ENCODE peak calls at places on chromosomes 16 and 17, in nine cellular contexts. D is HFFc6, U is upper lobe of right lung, L is GM12865, O is neural progenitor cell, V is neural crest cell, P is foreskin fibroblast, Y is retinal pigment epithelial cell, W is heart right ventricle. B is an unnamed sample.

GRCh38 chr17:40820228-40820838 is 2.1 kb downstream of the KRT10 start:
- DNase-seq in D (no peak), U (no peak), L (peak), O (no peak), V (no peak), P (no peak), Y (no peak), W (no peak), B (no peak)

GRCh38 chr17:77571562-77571981 is 386.9 kb upstream of the TNRC6C start:
- DNase-seq in D (no peak), U (peak), L (no peak), O (no peak), V (no peak), P (peak), Y (no peak), W (no peak), B (no peak)

GRCh38 chr17:15255713-15256454 is 9.2 kb downstream of the PMP22 start:
- DNase-seq in D (peak), U (no peak), L (no peak), O (no peak), V (no peak), P (peak), Y (no peak), W (no peak), B (no peak)

GRCh38 chr17:31629696-31630470 is 229.2 kb downstream of the COPRS start:
- DNase-seq in D (peak), U (no peak), L (no peak), O (no peak), V (no peak), P (peak), Y (no peak), W (no peak), B (no peak)

GRCh38 chr16:58339452-58339938 is 44.7 kb upstream of the PRSS54 start:
- DNase-seq in D (peak), U (no peak), L (no peak), O (peak), V (no peak), P (peak), Y (no peak), W (peak), B (no peak)

GRCh38 chr17:496761-497586 is 144.4 kb upstream of the RPH3AL start:
- DNase-seq in D (peak), U (no peak), L (peak), O (no peak), V (no peak), P (peak), Y (no peak), W (no peak), B (no peak)

GRCh38 chr17:76707985-76708807 is 2.6 kb downstream of the MXRA7 start:
- DNase-seq in D (no peak), U (no peak), L (no peak), O (peak), V (peak), P (no peak), Y (no peak), W (no peak), B (peak)

GRCh38 chr17:80545499-80545826 is 825 bp downstream of the RPTOR start:
- DNase-seq in D (no peak), U (no peak), L (peak), O (no peak), V (no peak), P (peak), Y (no peak), W (no peak), B (no peak)

GRCh38 chr16:69932691-69933392 is 18.3 kb upstream of the CLEC18A start:
- DNase-seq in D (no peak), U (no peak), L (no peak), O (no peak), V (no peak), P (no peak), Y (no peak), W (no peak), B (no peak)

GRCh38 chr16:67277999-67278772 is 1.1 kb upstream of the PLEKHG4 start:
- DNase-seq in D (peak), U (no peak), L (no peak), O (no peak), V (no peak), P (peak), Y (no peak), W (no peak), B (no peak)

GRCh38 chr17:64496786-64497564 is at the start of gene POLG2:
- DNase-seq in D (peak), U (peak), L (peak), O (peak), V (peak), P (peak), Y (peak), W (peak), B (peak)

GRCh38 chr17:70100983-70101382 is 26.0 kb downstream of the KCNJ16 start:
- DNase-seq in D (no peak), U (no peak), L (no peak), O (no peak), V (no peak), P (peak), Y (no peak), W (no peak), B (no peak)

GRCh38 chr17:21096874-21097273 is 29.9 kb upstream of the DHRS7B start:
- DNase-seq in D (no peak), U (no peak), L (peak), O (no peak), V (no peak), P (no peak), Y (no peak), W (no peak), B (no peak)

GRCh38 chr17:73628642-73629552 is 15.3 kb downstream of the SDK2 start:
- DNase-seq in D (no peak), U (peak), L (no peak), O (no peak), V (no peak), P (no peak), Y (no peak), W (no peak), B (no peak)

GRCh38 chr16:918741-919657 is 51.8 kb downstream of the LMF1 start:
- DNase-seq in D (no peak), U (no peak), L (no peak), O (no peak), V (no peak), P (no peak), Y (no peak), W (no peak), B (no peak)

GRCh38 chr17:27593857-27594255 is 37.1 kb upstream of the LGALS9 start:
- DNase-seq in D (no peak), U (no peak), L (no peak), O (no peak), V (no peak), P (no peak), Y (no peak), W (no peak), B (no peak)

GRCh38 chr16:56916571-56917403 is 15.2 kb upstream of the HERPUD1 start:
- DNase-seq in D (no peak), U (no peak), L (peak), O (no peak), V (no peak), P (no peak), Y (no peak), W (no peak), B (no peak)

GRCh38 chr17:16297367-16298139 is 55.7 kb downstream of the CENPV start:
- DNase-seq in D (no peak), U (no peak), L (no peak), O (peak), V (no peak), P (no peak), Y (no peak), W (no peak), B (no peak)

GRCh38 chr16:58086381-58087208 is 42.6 kb downstream of the CFAP20 start:
- DNase-seq in D (no peak), U (no peak), L (no peak), O (no peak), V (no peak), P (no peak), Y (no peak), W (no peak), B (no peak)

GRCh38 chr17:6366144-6366755 is 68.7 kb downstream of the AIPL1 start:
- DNase-seq in D (peak), U (no peak), L (no peak), O (no peak), V (no peak), P (peak), Y (no peak), W (no peak), B (peak)

GRCh38 chr16:74480150-74481029 is 59.1 kb upstream of the CLEC18B start:
- DNase-seq in D (peak), U (no peak), L (no peak), O (peak), V (no peak), P (peak), Y (peak), W (peak), B (peak)

GRCh38 chr16:57377080-57377841 is 5.0 kb downstream of the CX3CL1 start:
- DNase-seq in D (no peak), U (no peak), L (peak), O (no peak), V (no peak), P (no peak), Y (no peak), W (no peak), B (no peak)

GRCh38 chr16:78310990-78311561 is 211.6 kb downstream of the WWOX start:
- DNase-seq in D (no peak), U (no peak), L (no peak), O (peak), V (no peak), P (no peak), Y (no peak), W (no peak), B (peak)

GRCh38 chr16:71952818-71953217 is 47.4 kb downstream of the PKD1L3 start:
- DNase-seq in D (no peak), U (no peak), L (no peak), O (no peak), V (no peak), P (no peak), Y (no peak), W (no peak), B (no peak)

GRCh38 chr17:72121164-72122001 is 563 bp downstream of the SOX9 start:
- DNase-seq in D (peak), U (peak), L (peak), O (peak), V (peak), P (peak), Y (no peak), W (peak), B (peak)

GRCh38 chr16:81645303-81645702 is 133.8 kb upstream of the PLCG2 start:
- DNase-seq in D (peak), U (no peak), L (no peak), O (peak), V (no peak), P (peak), Y (peak), W (peak), B (no peak)

GRCh38 chr16:82945420-82946096 is 318.8 kb downstream of the CDH13 start:
- DNase-seq in D (no peak), U (no peak), L (no peak), O (no peak), V (no peak), P (no peak), Y (no peak), W (no peak), B (no peak)

GRCh38 chr17:40018211-40019121 is 3.2 kb downstream of the CSF3 start:
- DNase-seq in D (no peak), U (no peak), L (no peak), O (peak), V (no peak), P (peak), Y (no peak), W (peak), B (peak)

GRCh38 chr17:17940451-17940911 is 31.7 kb downstream of the TOM1L2 start:
- DNase-seq in D (peak), U (no peak), L (no peak), O (no peak), V (no peak), P (peak), Y (peak), W (no peak), B (no peak)

GRCh38 chr16:48098472-48098871 is 57.3 kb downstream of the ABCC12 start:
- DNase-seq in D (peak), U (no peak), L (no peak), O (no peak), V (no peak), P (no peak), Y (peak), W (no peak), B (no peak)

GRCh38 chr17:61168506-61168905 is 231.1 kb upstream of the TBX2 start:
- DNase-seq in D (no peak), U (no peak), L (peak), O (no peak), V (no peak), P (peak), Y (peak), W (no peak), B (no peak)

GRCh38 chr16:88701541-88702363 is 4.5 kb downstream of the RNF166 start:
- DNase-seq in D (no peak), U (no peak), L (no peak), O (no peak), V (no peak), P (no peak), Y (no peak), W (peak), B (no peak)

GRCh38 chr17:34114174-34114573 is 140.9 kb upstream of the CCL2 start:
- DNase-seq in D (no peak), U (no peak), L (no peak), O (no peak), V (no peak), P (no peak), Y (no peak), W (no peak), B (no peak)

GRCh38 chr16:86195863-86196630 is 297.1 kb downstream of the IRF8 start:
- DNase-seq in D (no peak), U (no peak), L (no peak), O (peak), V (peak), P (no peak), Y (no peak), W (no peak), B (peak)

GRCh38 chr16:50302472-50303005 is 36.2 kb downstream of the ADCY7 start:
- DNase-seq in D (no peak), U (peak), L (no peak), O (no peak), V (no peak), P (no peak), Y (no peak), W (no peak), B (no peak)

GRCh38 chr17:31579265-31579664 is 187.8 kb downstream of the RAB11FIP4 start:
- DNase-seq in D (peak), U (no peak), L (no peak), O (no peak), V (no peak), P (peak), Y (no peak), W (no peak), B (no peak)

GRCh38 chr17:59373879-59374495 is 42.5 kb downstream of the YPEL2 start:
- DNase-seq in D (peak), U (no peak), L (no peak), O (no peak), V (no peak), P (peak), Y (no peak), W (peak), B (no peak)

GRCh38 chr17:8209909-8210760 is at the start of gene AURKB:
- DNase-seq in D (peak), U (peak), L (peak), O (peak), V (peak), P (peak), Y (no peak), W (peak), B (peak)

GRCh38 chr17:8799001-8799850 is at the start of gene MFSD6L:
- DNase-seq in D (no peak), U (peak), L (peak), O (peak), V (no peak), P (no peak), Y (no peak), W (no peak), B (peak)

GRCh38 chr17:65013613-65014391 is 42.7 kb downstream of the GNA13 start:
- DNase-seq in D (peak), U (no peak), L (peak), O (no peak), V (no peak), P (peak), Y (peak), W (no peak), B (no peak)

GRCh38 chr17:81871387-81872120 is 417 bp upstream of the ARHGDIA start:
- DNase-seq in D (peak), U (peak), L (peak), O (peak), V (peak), P (peak), Y (no peak), W (peak), B (peak)
- TF ChIP-seq CTCF in D (peak), U (peak), L (peak), O (peak), V (peak), P (peak), Y (no peak), W (peak), B (no peak)

GRCh38 chr16:55875273-55875672 is at the start of gene CES5A:
- DNase-seq in D (no peak), U (no peak), L (no peak), O (no peak), V (no peak), P (no peak), Y (no peak), W (no peak), B (no peak)
- TF ChIP-seq CTCF in D (no peak), U (no peak), L (no peak), O (no peak), V (no peak), P (no peak), Y (no peak), W (no peak), B (no peak)

GRCh38 chr17:75652341-75652740 is 14.6 kb downstream of the RECQL5 start:
- DNase-seq in D (no peak), U (peak), L (no peak), O (no peak), V (no peak), P (no peak), Y (no peak), W (no peak), B (no peak)

GRCh38 chr17:75658237-75658636 is 8.7 kb downstream of the RECQL5 start:
- DNase-seq in D (no peak), U (peak), L (no peak), O (no peak), V (no peak), P (no peak), Y (no peak), W (no peak), B (no peak)

GRCh38 chr17:75650874-75651273 is 16.1 kb downstream of the RECQL5 start:
- DNase-seq in D (no peak), U (peak), L (no peak), O (no peak), V (no peak), P (no peak), Y (no peak), W (no peak), B (no peak)

GRCh38 chr17:75652934-75653549 is 13.9 kb downstream of the RECQL5 start:
- DNase-seq in D (no peak), U (peak), L (peak), O (peak), V (peak), P (peak), Y (no peak), W (no peak), B (peak)

DNA sequence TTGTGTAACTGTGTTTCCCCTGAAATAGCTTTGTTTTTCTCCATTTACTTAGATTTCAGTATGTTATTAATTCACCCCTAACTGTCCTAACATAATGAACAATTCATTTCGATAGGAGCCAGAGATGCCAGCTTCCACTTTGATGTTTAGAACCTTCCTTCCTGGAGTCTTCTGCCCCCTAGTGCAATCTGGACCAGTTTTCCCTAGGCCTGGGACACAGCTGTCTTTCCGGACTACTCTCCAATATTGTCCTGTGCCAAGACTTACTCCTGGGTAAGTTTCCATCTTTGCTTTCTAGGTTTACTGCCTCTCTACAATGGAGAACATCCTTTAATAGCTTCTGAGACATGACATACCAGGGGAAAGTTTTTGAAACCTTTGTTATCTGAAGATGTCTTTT is 12.8 kb downstream of the RECQL5 start:
- DNase-seq in D (no peak), U (no peak), L (no peak), O (no peak), V (no peak), P (peak), Y (no peak), W (no peak), B (no peak)
- TF ChIP-seq CTCF in D (peak), U (no peak), L (no peak), O (no peak), V (peak), P (no peak), Y (no peak), W (no peak), B (no peak)

DNA sequence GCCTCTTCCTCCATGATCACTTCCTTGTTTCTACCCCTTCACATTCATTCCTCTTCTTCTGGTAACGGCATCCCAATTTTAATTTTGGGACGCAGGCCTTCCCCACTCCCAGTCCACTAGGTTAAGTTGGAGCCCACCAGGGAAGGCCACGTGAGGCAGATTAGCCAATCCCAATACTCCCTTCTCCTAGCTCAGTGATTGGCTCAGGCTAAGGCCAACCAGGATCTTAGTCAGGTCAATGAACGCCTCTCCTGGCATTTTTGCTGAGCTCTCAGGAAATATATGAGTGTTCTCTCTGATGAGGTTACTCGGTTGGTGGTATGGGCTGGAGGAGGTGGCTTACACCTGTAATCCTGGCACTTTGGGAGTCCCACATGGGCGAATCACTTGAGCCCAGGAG is 15.4 kb downstream of the SEZ6L2 start:
- DNase-seq in D (no peak), U (no peak), L (no peak), O (no peak), V (no peak), P (no peak), Y (no peak), W (no peak), B (no peak)
- TF ChIP-seq CTCF in D (no peak), U (no peak), L (no peak), O (no peak), V (no peak), P (no peak), Y (no peak), W (no peak), B (no peak)

DNA sequence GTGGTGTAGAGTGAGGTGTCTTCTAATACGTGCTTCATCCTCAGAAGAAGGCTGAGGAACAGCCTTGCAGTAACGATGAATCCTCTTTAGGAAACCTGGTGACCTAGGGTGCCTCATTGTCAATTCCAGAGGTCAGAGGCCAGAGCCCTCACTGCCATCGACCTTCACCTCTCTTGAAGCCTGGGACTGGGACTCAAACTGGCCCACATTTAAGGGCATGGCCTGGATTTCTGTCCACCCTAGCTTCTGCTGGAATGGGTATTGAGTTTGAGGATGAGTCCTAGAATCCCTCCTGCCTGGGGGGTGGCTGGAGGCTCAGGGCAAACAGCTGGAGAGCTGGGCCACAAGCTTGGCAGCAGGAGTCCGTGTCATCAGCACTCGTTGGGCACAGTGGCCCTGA is 38.6 kb downstream of the ELAC2 start:
- DNase-seq in D (no peak), U (no peak), L (no peak), O (no peak), V (no peak), P (no peak), Y (no peak), W (no peak), B (no peak)
- TF ChIP-seq CTCF in D (no peak), U (no peak), L (no peak), O (no peak), V (no peak), P (no peak), Y (no peak), W (no peak), B (no peak)

GRCh38 chr17:67519801-67520251 is 142.7 kb downstream of the PITPNC1 start:
- DNase-seq in D (no peak), U (no peak), L (no peak), O (peak), V (no peak), P (no peak), Y (no peak), W (no peak), B (no peak)
- TF ChIP-seq CTCF in D (no peak), U (no peak), L (no peak), O (no peak), V (no peak), P (no peak), Y (no peak), W (no peak), B (no peak)

B was measured in nephron progenitor cell.